ENCODE peak calls at places on chromosomes 11 and 22, in six cellular contexts. L is A549, X is H1, O is WTC11, P is HepG2, Y is K562. H is an unnamed sample.

GRCh38 chr11:132457445-132457844 is 1074.9 kb downstream of the OPCML start:
- DNase-seq in L (no peak), X (no peak), O (no peak), P (no peak), Y (no peak), H (no peak)

GRCh38 chr22:23709107-23709506 is 18.3 kb downstream of the RGL4 start:
- DNase-seq in L (no peak), X (no peak), O (no peak), P (no peak), Y (no peak), H (no peak)

GRCh38 chr11:36564376-36565032 is 3.3 kb upstream of the RAG1 start:
- DNase-seq in L (peak; percentile 56), X (no peak), O (no peak), P (peak; percentile 54), Y (peak; percentile 61), H (peak; percentile 64)

GRCh38 chr11:76419896-76420295 is 24.9 kb upstream of the EMSY start:
- DNase-seq in L (peak; percentile 30), X (no peak), O (peak; percentile 44), P (peak; percentile 15), Y (peak; percentile 43), H (peak; percentile 7)

GRCh38 chr11:72971611-72972010 is 157.4 kb downstream of the ATG16L2 start:
- DNase-seq in L (no peak), X (no peak), O (no peak), P (no peak), Y (no peak), H (no peak)

GRCh38 chr11:93560534-93560933 is 17.3 kb upstream of the SMCO4 start:
- DNase-seq in L (no peak), X (no peak), O (no peak), P (no peak), Y (no peak), H (no peak)

GRCh38 chr11:124204008-124204407 is 20.9 kb downstream of the OR10D3 start:
- DNase-seq in L (no peak), X (no peak), O (no peak), P (no peak), Y (no peak), H (no peak)

GRCh38 chr11:82718307-82718706 is 15.4 kb downstream of the FAM181B start:
- DNase-seq in L (peak; percentile 42), X (no peak), O (peak; percentile 34), P (peak; percentile 7), Y (peak; percentile 59), H (peak; percentile 34)

GRCh38 chr11:10410844-10411200 is 44.2 kb upstream of the AMPD3 start:
- DNase-seq in L (no peak), X (no peak), O (no peak), P (no peak), Y (peak; percentile 53), H (no peak)

GRCh38 chr11:29629281-29629680 is 387.5 kb downstream of the KCNA4 start:
- DNase-seq in L (no peak), X (no peak), O (no peak), P (no peak), Y (no peak), H (no peak)

GRCh38 chr22:26330971-26331625 is 98.0 kb upstream of the ASPHD2 start:
- DNase-seq in L (peak; percentile 44), X (peak; percentile 29), O (peak; percentile 81), P (peak; percentile 54), Y (peak; percentile 62), H (peak; percentile 37)

GRCh38 chr11:93591247-93591898 is 48.2 kb upstream of the SMCO4 start:
- DNase-seq in L (no peak), X (no peak), O (no peak), P (peak; percentile 84), Y (peak; percentile 44), H (no peak)

GRCh38 chr11:62443390-62444201 is 24.8 kb downstream of the SCGB1A1 start:
- DNase-seq in L (no peak), X (no peak), O (no peak), P (no peak), Y (no peak), H (no peak)

GRCh38 chr11:360326-361280 is 8.7 kb upstream of the B4GALNT4 start:
- DNase-seq in L (no peak), X (no peak), O (no peak), P (no peak), Y (no peak), H (no peak)

GRCh38 chr11:129960216-129961214 is 42.1 kb downstream of the PRDM10 start:
- DNase-seq in L (peak; percentile 9), X (no peak), O (no peak), P (peak; percentile 47), Y (no peak), H (peak; percentile 58)

GRCh38 chr11:75705541-75705940 is 12.1 kb upstream of the MOGAT2 start:
- DNase-seq in L (no peak), X (no peak), O (no peak), P (no peak), Y (no peak), H (no peak)

GRCh38 chr11:9815486-9816136 is 151.7 kb downstream of the SWAP70 start:
- DNase-seq in L (peak; percentile 54), X (no peak), O (no peak), P (no peak), Y (no peak), H (no peak)

GRCh38 chr11:13924801-13925327 is 37.7 kb upstream of the SPON1 start:
- DNase-seq in L (no peak), X (no peak), O (no peak), P (no peak), Y (peak; percentile 38), H (peak; percentile 16)

GRCh38 chr11:73361953-73362776 is 14.0 kb upstream of the RELT start:
- DNase-seq in L (no peak), X (peak; percentile 65), O (peak; percentile 94), P (no peak), Y (peak; percentile 76), H (no peak)

GRCh38 chr22:41752011-41752975 is 48.2 kb upstream of the CCDC134 start:
- DNase-seq in L (no peak), X (no peak), O (no peak), P (peak; percentile 31), Y (no peak), H (no peak)

GRCh38 chr11:87072787-87073186 is 35.1 kb downstream of the TMEM135 start:
- DNase-seq in L (no peak), X (no peak), O (no peak), P (no peak), Y (no peak), H (no peak)

GRCh38 chr11:46381046-46381835 is at the start of gene MDK:
- DNase-seq in L (no peak), X (no peak), O (peak; percentile 77), P (peak; percentile 49), Y (peak; percentile 78), H (peak; percentile 37)

GRCh38 chr11:129750343-129751292 is 65.0 kb upstream of the TMEM45B start:
- DNase-seq in L (peak; percentile 79), X (peak; percentile 23), O (peak; percentile 74), P (peak; percentile 56), Y (peak; percentile 84), H (peak; percentile 72)

GRCh38 chr11:61273151-61274078 is 21.7 kb downstream of the VWCE start:
- DNase-seq in L (no peak), X (no peak), O (no peak), P (no peak), Y (no peak), H (no peak)

GRCh38 chr11:99176430-99176829 is 155.7 kb downstream of the CNTN5 start:
- DNase-seq in L (no peak), X (no peak), O (no peak), P (no peak), Y (no peak), H (no peak)

GRCh38 chr11:126871792-126872191 is 128.8 kb downstream of the KIRREL3 start:
- DNase-seq in L (peak; percentile 61), X (no peak), O (no peak), P (peak; percentile 46), Y (no peak), H (no peak)

GRCh38 chr22:20549232-20549841 is 41.9 kb downstream of the MED15 start:
- DNase-seq in L (no peak), X (no peak), O (no peak), P (no peak), Y (peak; percentile 49), H (peak; percentile 47)

GRCh38 chr11:44661311-44661717 is 65.4 kb upstream of the TSPAN18 start:
- DNase-seq in L (no peak), X (no peak), O (no peak), P (no peak), Y (no peak), H (no peak)

GRCh38 chr11:126343051-126343450 is 12.4 kb upstream of the ST3GAL4 start:
- DNase-seq in L (no peak), X (no peak), O (no peak), P (no peak), Y (no peak), H (no peak)

GRCh38 chr11:57203359-57203758 is 21.6 kb downstream of the LRRC55 start:
- DNase-seq in L (no peak), X (no peak), O (no peak), P (no peak), Y (no peak), H (peak; percentile 60)

GRCh38 chr11:107043242-107043991 is 25.1 kb upstream of the GUCY1A2 start:
- DNase-seq in L (no peak), X (no peak), O (no peak), P (no peak), Y (no peak), H (no peak)
- TF ChIP-seq JUN in L (no peak), X (no peak), O (no peak), P (no peak), Y (no peak), H (no peak)

DNA sequence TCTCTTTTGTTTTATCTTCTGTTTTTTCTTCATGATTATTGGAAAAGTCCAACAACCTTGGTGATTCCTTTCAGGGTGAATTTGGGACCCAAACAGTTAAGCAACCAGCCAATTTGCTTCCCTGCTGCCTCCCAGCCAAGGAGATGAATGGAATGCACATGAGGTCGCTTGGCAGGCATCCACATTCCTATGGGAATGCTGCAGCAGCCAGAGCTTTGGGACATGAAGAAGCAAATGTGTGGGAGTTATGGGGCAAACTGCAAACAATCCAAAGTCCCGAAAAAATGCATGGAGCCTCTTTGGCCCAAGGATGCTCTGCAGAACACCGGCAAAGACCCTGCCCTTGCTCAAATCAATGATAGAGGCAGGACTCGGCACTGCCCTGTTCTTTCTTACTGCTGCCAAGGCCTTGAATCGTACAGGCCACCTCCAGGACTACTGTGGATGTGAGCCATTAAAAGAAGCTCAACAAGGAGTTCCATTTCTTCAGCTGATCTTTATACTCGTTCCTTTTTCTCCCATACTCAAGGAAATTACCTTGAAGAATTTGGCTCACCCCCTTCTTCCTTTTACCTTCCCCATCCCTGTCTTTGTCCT is 117.3 kb upstream of the TEAD1 start:
- DNase-seq in L (peak; percentile 80), X (peak; percentile 49), O (peak; percentile 63), P (peak; percentile 39), Y (no peak), H (peak; percentile 69)
- TF ChIP-seq JUN in L (peak; percentile 35), X (no peak), O (no peak), P (no peak), Y (no peak), H (no peak)

DNA sequence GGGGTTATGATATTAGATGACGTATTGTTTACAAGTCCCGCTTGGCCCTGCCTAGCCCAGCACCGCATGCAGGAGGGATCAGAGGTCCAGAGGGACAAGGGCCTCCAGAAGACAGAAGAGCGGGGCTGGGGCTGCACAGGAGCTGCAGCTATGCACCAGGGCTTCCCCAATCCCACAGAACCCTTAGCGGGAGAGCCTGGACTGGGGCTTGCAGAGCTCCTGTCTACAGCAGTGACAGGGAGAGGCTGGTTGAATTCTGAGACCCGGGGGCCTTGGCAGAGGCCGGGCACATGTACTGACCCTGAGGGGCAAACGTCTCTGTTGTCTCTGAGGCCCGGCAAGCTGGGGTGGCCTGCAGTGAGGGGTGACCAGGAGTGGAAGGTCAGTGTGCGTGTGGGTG is 6.9 kb downstream of the KIAA0930 start:
- DNase-seq in L (no peak), X (no peak), O (no peak), P (no peak), Y (no peak), H (no peak)
- TF ChIP-seq JUN in L (no peak), X (no peak), O (no peak), P (no peak), Y (no peak), H (no peak)

GRCh38 chr11:110376711-110377324 is 52.9 kb upstream of the FDX1 start:
- DNase-seq in L (peak; percentile 87), X (peak; percentile 25), O (peak; percentile 22), P (peak; percentile 91), Y (peak; percentile 75), H (peak; percentile 93)
- TF ChIP-seq JUN in L (no peak), X (no peak), O (no peak), P (no peak), Y (no peak), H (no peak)

H was measured in endothelial cell of umbilical vein.